ENCODE peak calls at places on chromosome 21, in six cellular contexts. One of them, this sample, is unnamed.

GRCh38 chr21:35476616-35477395 is 427.7 kb upstream of the RUNX1 start:
- DNase-seq in stimulated activated CD8-positive, alpha-beta memory T cell treated with anti-CD3 and anti-CD28 coated beads, Interleukin-12 subunit alpha, Interleukin-12 subunit beta, amount 100 ng/mL, for 4 hours: no peak
- DNase-seq in MV-4-11: no peak
- DNase-seq in GM12865: no peak
- DNase-seq in fibroblast of pulmonary artery: peak; percentile 69
- DNase-seq in NCI-H1092: no peak
- DNase-seq in this sample: no peak

GRCh38 chr21:39313042-39313456 is 383 bp downstream of the BRWD1 start:
- DNase-seq in stimulated activated CD8-positive, alpha-beta memory T cell treated with anti-CD3 and anti-CD28 coated beads, Interleukin-12 subunit alpha, Interleukin-12 subunit beta, amount 100 ng/mL, for 4 hours: no peak
- DNase-seq in MV-4-11: no peak
- DNase-seq in GM12865: peak; percentile 31
- DNase-seq in fibroblast of pulmonary artery: no peak
- DNase-seq in NCI-H1092: peak; percentile 50
- DNase-seq in this sample: no peak

GRCh38 chr21:33975548-33976081 is 60.0 kb upstream of the ATP5PO start:
- DNase-seq in stimulated activated CD8-positive, alpha-beta memory T cell treated with anti-CD3 and anti-CD28 coated beads, Interleukin-12 subunit alpha, Interleukin-12 subunit beta, amount 100 ng/mL, for 4 hours: peak; percentile 45
- DNase-seq in MV-4-11: peak; percentile 96
- DNase-seq in GM12865: peak; percentile 96
- DNase-seq in fibroblast of pulmonary artery: no peak
- DNase-seq in NCI-H1092: no peak
- DNase-seq in this sample: no peak

GRCh38 chr21:45408271-45408791 is 3.4 kb downstream of the COL18A1 start:
- DNase-seq in stimulated activated CD8-positive, alpha-beta memory T cell treated with anti-CD3 and anti-CD28 coated beads, Interleukin-12 subunit alpha, Interleukin-12 subunit beta, amount 100 ng/mL, for 4 hours: no peak
- DNase-seq in MV-4-11: no peak
- DNase-seq in GM12865: no peak
- DNase-seq in fibroblast of pulmonary artery: no peak
- DNase-seq in NCI-H1092: no peak
- DNase-seq in this sample: no peak

GRCh38 chr21:17492415-17493168 is 20.3 kb upstream of the CXADR start:
- DNase-seq in stimulated activated CD8-positive, alpha-beta memory T cell treated with anti-CD3 and anti-CD28 coated beads, Interleukin-12 subunit alpha, Interleukin-12 subunit beta, amount 100 ng/mL, for 4 hours: no peak
- DNase-seq in MV-4-11: no peak
- DNase-seq in GM12865: no peak
- DNase-seq in fibroblast of pulmonary artery: no peak
- DNase-seq in NCI-H1092: no peak
- DNase-seq in this sample: no peak

GRCh38 chr21:45415943-45416611 is 11.1 kb downstream of the COL18A1 start:
- DNase-seq in stimulated activated CD8-positive, alpha-beta memory T cell treated with anti-CD3 and anti-CD28 coated beads, Interleukin-12 subunit alpha, Interleukin-12 subunit beta, amount 100 ng/mL, for 4 hours: no peak
- DNase-seq in MV-4-11: no peak
- DNase-seq in GM12865: no peak
- DNase-seq in fibroblast of pulmonary artery: no peak
- DNase-seq in NCI-H1092: no peak
- DNase-seq in this sample: no peak

GRCh38 chr21:37673801-37674575 is 242.3 kb downstream of the KCNJ6 start:
- DNase-seq in stimulated activated CD8-positive, alpha-beta memory T cell treated with anti-CD3 and anti-CD28 coated beads, Interleukin-12 subunit alpha, Interleukin-12 subunit beta, amount 100 ng/mL, for 4 hours: no peak
- DNase-seq in MV-4-11: no peak
- DNase-seq in GM12865: peak; percentile 22
- DNase-seq in fibroblast of pulmonary artery: no peak
- DNase-seq in NCI-H1092: no peak
- DNase-seq in this sample: no peak

GRCh38 chr21:15408089-15408488 is 321.7 kb upstream of the USP25 start:
- DNase-seq in stimulated activated CD8-positive, alpha-beta memory T cell treated with anti-CD3 and anti-CD28 coated beads, Interleukin-12 subunit alpha, Interleukin-12 subunit beta, amount 100 ng/mL, for 4 hours: no peak
- DNase-seq in MV-4-11: no peak
- DNase-seq in GM12865: peak; percentile 80
- DNase-seq in fibroblast of pulmonary artery: no peak
- DNase-seq in NCI-H1092: no peak
- DNase-seq in this sample: no peak

GRCh38 chr21:44959376-44960091 is 19.7 kb downstream of the SLX9 start:
- DNase-seq in stimulated activated CD8-positive, alpha-beta memory T cell treated with anti-CD3 and anti-CD28 coated beads, Interleukin-12 subunit alpha, Interleukin-12 subunit beta, amount 100 ng/mL, for 4 hours: no peak
- DNase-seq in MV-4-11: no peak
- DNase-seq in GM12865: no peak
- DNase-seq in fibroblast of pulmonary artery: no peak
- DNase-seq in NCI-H1092: no peak
- DNase-seq in this sample: no peak

GRCh38 chr21:30981403-30981802 is 56.9 kb downstream of the KRTAP19-8 start:
- DNase-seq in stimulated activated CD8-positive, alpha-beta memory T cell treated with anti-CD3 and anti-CD28 coated beads, Interleukin-12 subunit alpha, Interleukin-12 subunit beta, amount 100 ng/mL, for 4 hours: no peak
- DNase-seq in MV-4-11: no peak
- DNase-seq in GM12865: no peak
- DNase-seq in fibroblast of pulmonary artery: no peak
- DNase-seq in NCI-H1092: no peak
- DNase-seq in this sample: no peak

GRCh38 chr21:36171327-36171726 is 14.7 kb downstream of the DOP1B start:
- DNase-seq in stimulated activated CD8-positive, alpha-beta memory T cell treated with anti-CD3 and anti-CD28 coated beads, Interleukin-12 subunit alpha, Interleukin-12 subunit beta, amount 100 ng/mL, for 4 hours: no peak
- DNase-seq in MV-4-11: peak; percentile 50
- DNase-seq in GM12865: no peak
- DNase-seq in fibroblast of pulmonary artery: no peak
- DNase-seq in NCI-H1092: no peak
- DNase-seq in this sample: no peak

GRCh38 chr21:17427157-17427556 is 85.7 kb upstream of the CXADR start:
- DNase-seq in stimulated activated CD8-positive, alpha-beta memory T cell treated with anti-CD3 and anti-CD28 coated beads, Interleukin-12 subunit alpha, Interleukin-12 subunit beta, amount 100 ng/mL, for 4 hours: no peak
- DNase-seq in MV-4-11: no peak
- DNase-seq in GM12865: no peak
- DNase-seq in fibroblast of pulmonary artery: no peak
- DNase-seq in NCI-H1092: no peak
- DNase-seq in this sample: no peak

GRCh38 chr21:44463716-44464115 is 8.4 kb downstream of the LRRC3 start:
- DNase-seq in stimulated activated CD8-positive, alpha-beta memory T cell treated with anti-CD3 and anti-CD28 coated beads, Interleukin-12 subunit alpha, Interleukin-12 subunit beta, amount 100 ng/mL, for 4 hours: no peak
- DNase-seq in MV-4-11: no peak
- DNase-seq in GM12865: no peak
- DNase-seq in fibroblast of pulmonary artery: peak; percentile 29
- DNase-seq in NCI-H1092: no peak
- DNase-seq in this sample: no peak

GRCh38 chr21:37552496-37553399 is 186.2 kb downstream of the DYRK1A start:
- DNase-seq in stimulated activated CD8-positive, alpha-beta memory T cell treated with anti-CD3 and anti-CD28 coated beads, Interleukin-12 subunit alpha, Interleukin-12 subunit beta, amount 100 ng/mL, for 4 hours: no peak
- DNase-seq in MV-4-11: no peak
- DNase-seq in GM12865: no peak
- DNase-seq in fibroblast of pulmonary artery: no peak
- DNase-seq in NCI-H1092: no peak
- DNase-seq in this sample: no peak

GRCh38 chr21:15080504-15080903 is 15.7 kb upstream of the NRIP1 start:
- DNase-seq in stimulated activated CD8-positive, alpha-beta memory T cell treated with anti-CD3 and anti-CD28 coated beads, Interleukin-12 subunit alpha, Interleukin-12 subunit beta, amount 100 ng/mL, for 4 hours: no peak
- DNase-seq in MV-4-11: no peak
- DNase-seq in GM12865: no peak
- DNase-seq in fibroblast of pulmonary artery: no peak
- DNase-seq in NCI-H1092: no peak
- DNase-seq in this sample: no peak

GRCh38 chr21:46210378-46211136 is 18.0 kb downstream of the LSS start:
- DNase-seq in stimulated activated CD8-positive, alpha-beta memory T cell treated with anti-CD3 and anti-CD28 coated beads, Interleukin-12 subunit alpha, Interleukin-12 subunit beta, amount 100 ng/mL, for 4 hours: no peak
- DNase-seq in MV-4-11: no peak
- DNase-seq in GM12865: no peak
- DNase-seq in fibroblast of pulmonary artery: no peak
- DNase-seq in NCI-H1092: no peak
- DNase-seq in this sample: no peak

GRCh38 chr21:44880762-44881585 is 7.5 kb upstream of the PTTG1IP start:
- DNase-seq in stimulated activated CD8-positive, alpha-beta memory T cell treated with anti-CD3 and anti-CD28 coated beads, Interleukin-12 subunit alpha, Interleukin-12 subunit beta, amount 100 ng/mL, for 4 hours: no peak
- DNase-seq in MV-4-11: peak; percentile 100
- DNase-seq in GM12865: peak; percentile 37
- DNase-seq in fibroblast of pulmonary artery: peak; percentile 88
- DNase-seq in NCI-H1092: no peak
- DNase-seq in this sample: no peak

GRCh38 chr21:43854773-43855633 is 10.0 kb upstream of the AGPAT3 start:
- DNase-seq in stimulated activated CD8-positive, alpha-beta memory T cell treated with anti-CD3 and anti-CD28 coated beads, Interleukin-12 subunit alpha, Interleukin-12 subunit beta, amount 100 ng/mL, for 4 hours: no peak
- DNase-seq in MV-4-11: peak; percentile 99
- DNase-seq in GM12865: peak; percentile 80
- DNase-seq in fibroblast of pulmonary artery: no peak
- DNase-seq in NCI-H1092: no peak
- DNase-seq in this sample: no peak

GRCh38 chr21:38351961-38352521 is 95.2 kb downstream of the KCNJ15 start:
- DNase-seq in stimulated activated CD8-positive, alpha-beta memory T cell treated with anti-CD3 and anti-CD28 coated beads, Interleukin-12 subunit alpha, Interleukin-12 subunit beta, amount 100 ng/mL, for 4 hours: no peak
- DNase-seq in MV-4-11: no peak
- DNase-seq in GM12865: no peak
- DNase-seq in fibroblast of pulmonary artery: peak; percentile 76
- DNase-seq in NCI-H1092: peak; percentile 37
- DNase-seq in this sample: no peak

GRCh38 chr21:17708541-17709265 is 96.0 kb upstream of the BTG3 start:
- DNase-seq in stimulated activated CD8-positive, alpha-beta memory T cell treated with anti-CD3 and anti-CD28 coated beads, Interleukin-12 subunit alpha, Interleukin-12 subunit beta, amount 100 ng/mL, for 4 hours: no peak
- DNase-seq in MV-4-11: no peak
- DNase-seq in GM12865: no peak
- DNase-seq in fibroblast of pulmonary artery: no peak
- DNase-seq in NCI-H1092: no peak
- DNase-seq in this sample: no peak

GRCh38 chr21:20874202-20874601 is 124.0 kb upstream of the NCAM2 start:
- DNase-seq in stimulated activated CD8-positive, alpha-beta memory T cell treated with anti-CD3 and anti-CD28 coated beads, Interleukin-12 subunit alpha, Interleukin-12 subunit beta, amount 100 ng/mL, for 4 hours: no peak
- DNase-seq in MV-4-11: no peak
- DNase-seq in GM12865: no peak
- DNase-seq in fibroblast of pulmonary artery: no peak
- DNase-seq in NCI-H1092: no peak
- DNase-seq in this sample: no peak

GRCh38 chr21:29499734-29500343 is 201.1 kb downstream of the BACH1 start:
- DNase-seq in stimulated activated CD8-positive, alpha-beta memory T cell treated with anti-CD3 and anti-CD28 coated beads, Interleukin-12 subunit alpha, Interleukin-12 subunit beta, amount 100 ng/mL, for 4 hours: no peak
- DNase-seq in MV-4-11: peak; percentile 39
- DNase-seq in GM12865: peak; percentile 9
- DNase-seq in fibroblast of pulmonary artery: peak; percentile 33
- DNase-seq in NCI-H1092: no peak
- DNase-seq in this sample: no peak

GRCh38 chr21:36185498-36185897 is 28.9 kb downstream of the DOP1B start:
- DNase-seq in stimulated activated CD8-positive, alpha-beta memory T cell treated with anti-CD3 and anti-CD28 coated beads, Interleukin-12 subunit alpha, Interleukin-12 subunit beta, amount 100 ng/mL, for 4 hours: no peak
- DNase-seq in MV-4-11: peak; percentile 19
- DNase-seq in GM12865: no peak
- DNase-seq in fibroblast of pulmonary artery: no peak
- DNase-seq in NCI-H1092: no peak
- DNase-seq in this sample: no peak

This sample was measured in SHP77 treated with DMSO at 0.1 percent for 48 hours.